ENCODE peak calls at places on chromosome X, in ten cellular contexts. One of them, this sample, is unnamed. For H3K36me3, the result is how much of the 10 kb centered on the place peaks cover.

GRCh38 chrX:47814853-47815252 is 21.8 kb upstream of the ZNF81 start:
- DNase-seq in upper lobe of right lung: no peak
- DNase-seq in endothelial cell of umbilical vein: no peak
- DNase-seq in MM.1S: no peak
- DNase-seq in heart right ventricle: no peak
- DNase-seq in tibial nerve: no peak
- DNase-seq in ovary: no peak
- DNase-seq in tibial artery: no peak
- DNase-seq in cardiac muscle cell: peak
- DNase-seq in esophagus squamous epithelium: no peak
- DNase-seq in this sample: no peak

GRCh38 chrX:131262200-131262599 is 26.9 kb downstream of the IGSF1 start:
- DNase-seq in upper lobe of right lung: no peak
- DNase-seq in endothelial cell of umbilical vein: no peak
- DNase-seq in MM.1S: no peak
- DNase-seq in heart right ventricle: no peak
- DNase-seq in tibial nerve: no peak
- DNase-seq in ovary: no peak
- DNase-seq in tibial artery: no peak
- DNase-seq in cardiac muscle cell: no peak
- DNase-seq in esophagus squamous epithelium: no peak
- DNase-seq in this sample: no peak

GRCh38 chrX:10615931-10616780 is 4.2 kb downstream of the MID1 start:
- DNase-seq in upper lobe of right lung: no peak
- DNase-seq in endothelial cell of umbilical vein: peak
- DNase-seq in MM.1S: no peak
- DNase-seq in heart right ventricle: peak
- DNase-seq in tibial nerve: peak
- DNase-seq in ovary: no peak
- DNase-seq in tibial artery: no peak
- DNase-seq in cardiac muscle cell: peak
- DNase-seq in esophagus squamous epithelium: no peak
- DNase-seq in this sample: peak

GRCh38 chrX:40314070-40314469 is 216.3 kb upstream of the BCOR start:
- DNase-seq in upper lobe of right lung: no peak
- DNase-seq in endothelial cell of umbilical vein: no peak
- DNase-seq in MM.1S: no peak
- DNase-seq in heart right ventricle: no peak
- DNase-seq in tibial nerve: no peak
- DNase-seq in ovary: no peak
- DNase-seq in tibial artery: no peak
- DNase-seq in cardiac muscle cell: peak
- DNase-seq in esophagus squamous epithelium: no peak
- DNase-seq in this sample: no peak

GRCh38 chrX:39487166-39488006 is 610.4 kb downstream of the BCOR start:
- DNase-seq in upper lobe of right lung: no peak
- DNase-seq in endothelial cell of umbilical vein: no peak
- DNase-seq in MM.1S: no peak
- DNase-seq in heart right ventricle: no peak
- DNase-seq in tibial nerve: no peak
- DNase-seq in ovary: no peak
- DNase-seq in tibial artery: no peak
- DNase-seq in cardiac muscle cell: no peak
- DNase-seq in esophagus squamous epithelium: no peak
- DNase-seq in this sample: no peak

GRCh38 chrX:70455366-70456202 is 10.9 kb downstream of the DLG3 start:
- DNase-seq in upper lobe of right lung: no peak
- DNase-seq in endothelial cell of umbilical vein: no peak
- DNase-seq in MM.1S: no peak
- DNase-seq in heart right ventricle: no peak
- DNase-seq in tibial nerve: no peak
- DNase-seq in ovary: no peak
- DNase-seq in tibial artery: no peak
- DNase-seq in cardiac muscle cell: no peak
- DNase-seq in esophagus squamous epithelium: no peak
- DNase-seq in this sample: no peak

GRCh38 chrX:20431486-20431885 is 164.8 kb upstream of the RPS6KA3 start:
- DNase-seq in upper lobe of right lung: no peak
- DNase-seq in endothelial cell of umbilical vein: no peak
- DNase-seq in MM.1S: no peak
- DNase-seq in heart right ventricle: no peak
- DNase-seq in tibial nerve: no peak
- DNase-seq in ovary: no peak
- DNase-seq in tibial artery: no peak
- DNase-seq in cardiac muscle cell: no peak
- DNase-seq in esophagus squamous epithelium: no peak
- DNase-seq in this sample: no peak

GRCh38 chrX:5916945-5917344 is 311.7 kb downstream of the NLGN4X start:
- DNase-seq in upper lobe of right lung: no peak
- DNase-seq in endothelial cell of umbilical vein: no peak
- DNase-seq in MM.1S: no peak
- DNase-seq in heart right ventricle: no peak
- DNase-seq in tibial nerve: no peak
- DNase-seq in ovary: no peak
- DNase-seq in tibial artery: no peak
- DNase-seq in cardiac muscle cell: no peak
- DNase-seq in esophagus squamous epithelium: no peak
- DNase-seq in this sample: no peak

GRCh38 chrX:8424941-8425340 is 39.7 kb upstream of the VCX3B start:
- DNase-seq in upper lobe of right lung: no peak
- DNase-seq in endothelial cell of umbilical vein: no peak
- DNase-seq in MM.1S: no peak
- DNase-seq in heart right ventricle: no peak
- DNase-seq in tibial nerve: no peak
- DNase-seq in ovary: no peak
- DNase-seq in tibial artery: no peak
- DNase-seq in cardiac muscle cell: no peak
- DNase-seq in esophagus squamous epithelium: no peak
- DNase-seq in this sample: no peak

GRCh38 chrX:40105016-40105790 is 7.4 kb upstream of the BCOR start:
- DNase-seq in upper lobe of right lung: peak
- DNase-seq in endothelial cell of umbilical vein: peak
- DNase-seq in MM.1S: peak
- DNase-seq in heart right ventricle: peak
- DNase-seq in tibial nerve: no peak
- DNase-seq in ovary: peak
- DNase-seq in tibial artery: peak
- DNase-seq in cardiac muscle cell: peak
- DNase-seq in esophagus squamous epithelium: no peak
- DNase-seq in this sample: no peak

GRCh38 chrX:104376937-104377336 is 122.2 kb upstream of the ESX1 start:
- DNase-seq in upper lobe of right lung: no peak
- DNase-seq in endothelial cell of umbilical vein: no peak
- DNase-seq in MM.1S: no peak
- DNase-seq in heart right ventricle: no peak
- DNase-seq in tibial nerve: no peak
- DNase-seq in ovary: no peak
- DNase-seq in tibial artery: no peak
- DNase-seq in cardiac muscle cell: no peak
- DNase-seq in esophagus squamous epithelium: no peak
- DNase-seq in this sample: no peak

GRCh38 chrX:16914058-16914457 is 32.4 kb upstream of the REPS2 start:
- DNase-seq in upper lobe of right lung: no peak
- DNase-seq in endothelial cell of umbilical vein: no peak
- DNase-seq in MM.1S: no peak
- DNase-seq in heart right ventricle: no peak
- DNase-seq in tibial nerve: no peak
- DNase-seq in ovary: no peak
- DNase-seq in tibial artery: no peak
- DNase-seq in cardiac muscle cell: peak
- DNase-seq in esophagus squamous epithelium: no peak
- DNase-seq in this sample: no peak

GRCh38 chrX:70322784-70323183 is 32.9 kb downstream of the KIF4A start:
- DNase-seq in upper lobe of right lung: no peak
- DNase-seq in endothelial cell of umbilical vein: peak
- DNase-seq in MM.1S: no peak
- DNase-seq in heart right ventricle: no peak
- DNase-seq in tibial nerve: no peak
- DNase-seq in ovary: no peak
- DNase-seq in tibial artery: no peak
- DNase-seq in cardiac muscle cell: no peak
- DNase-seq in esophagus squamous epithelium: no peak
- DNase-seq in this sample: no peak

GRCh38 chrX:143633530-143634372 is 2.1 kb downstream of the SLITRK4 start:
- DNase-seq in upper lobe of right lung: no peak
- DNase-seq in endothelial cell of umbilical vein: no peak
- DNase-seq in MM.1S: no peak
- DNase-seq in heart right ventricle: no peak
- DNase-seq in tibial nerve: no peak
- DNase-seq in ovary: no peak
- DNase-seq in tibial artery: no peak
- DNase-seq in cardiac muscle cell: peak
- DNase-seq in esophagus squamous epithelium: no peak
- DNase-seq in this sample: no peak

GRCh38 chrX:122087353-122087752 is 1039.9 kb downstream of the GLUD2 start:
- DNase-seq in upper lobe of right lung: no peak
- DNase-seq in endothelial cell of umbilical vein: no peak
- DNase-seq in MM.1S: no peak
- DNase-seq in heart right ventricle: no peak
- DNase-seq in tibial nerve: no peak
- DNase-seq in ovary: no peak
- DNase-seq in tibial artery: no peak
- DNase-seq in cardiac muscle cell: no peak
- DNase-seq in esophagus squamous epithelium: no peak
- DNase-seq in this sample: no peak

GRCh38 chrX:26651755-26652154 is 435.8 kb downstream of the MAGEB5 start:
- DNase-seq in upper lobe of right lung: no peak
- DNase-seq in endothelial cell of umbilical vein: no peak
- DNase-seq in MM.1S: peak
- DNase-seq in heart right ventricle: no peak
- DNase-seq in tibial nerve: no peak
- DNase-seq in ovary: no peak
- DNase-seq in tibial artery: no peak
- DNase-seq in cardiac muscle cell: no peak
- DNase-seq in esophagus squamous epithelium: no peak
- DNase-seq in this sample: no peak

GRCh38 chrX:26653050-26653449 is 437.1 kb downstream of the MAGEB5 start:
- DNase-seq in upper lobe of right lung: no peak
- DNase-seq in endothelial cell of umbilical vein: peak
- DNase-seq in MM.1S: no peak
- DNase-seq in heart right ventricle: no peak
- DNase-seq in tibial nerve: no peak
- DNase-seq in ovary: no peak
- DNase-seq in tibial artery: no peak
- DNase-seq in cardiac muscle cell: no peak
- DNase-seq in esophagus squamous epithelium: no peak
- DNase-seq in this sample: no peak

GRCh38 chrX:26649534-26649933 is 433.6 kb downstream of the MAGEB5 start:
- DNase-seq in upper lobe of right lung: no peak
- DNase-seq in endothelial cell of umbilical vein: no peak
- DNase-seq in MM.1S: peak
- DNase-seq in heart right ventricle: no peak
- DNase-seq in tibial nerve: no peak
- DNase-seq in ovary: no peak
- DNase-seq in tibial artery: no peak
- DNase-seq in cardiac muscle cell: peak
- DNase-seq in esophagus squamous epithelium: no peak
- DNase-seq in this sample: no peak
- TF ChIP-seq CTCF in upper lobe of right lung: peak
- TF ChIP-seq CTCF in endothelial cell of umbilical vein: peak
- TF ChIP-seq CTCF in MM.1S: peak
- TF ChIP-seq CTCF in heart right ventricle: peak
- TF ChIP-seq CTCF in tibial nerve: no peak
- TF ChIP-seq CTCF in ovary: no peak
- TF ChIP-seq CTCF in tibial artery: no peak
- TF ChIP-seq CTCF in cardiac muscle cell: peak
- TF ChIP-seq CTCF in esophagus squamous epithelium: no peak
- TF ChIP-seq CTCF in this sample: peak

GRCh38 chrX:153384390-153384789 is 16.8 kb downstream of the PNMA6E start:
- DNase-seq in upper lobe of right lung: no peak
- DNase-seq in endothelial cell of umbilical vein: no peak
- DNase-seq in MM.1S: no peak
- DNase-seq in heart right ventricle: no peak
- DNase-seq in tibial nerve: no peak
- DNase-seq in ovary: no peak
- DNase-seq in tibial artery: no peak
- DNase-seq in cardiac muscle cell: no peak
- DNase-seq in esophagus squamous epithelium: no peak
- DNase-seq in this sample: no peak
- H3K4me3 ChIP-seq in upper lobe of right lung: no peak
- H3K4me3 ChIP-seq in endothelial cell of umbilical vein: no peak
- H3K4me3 ChIP-seq in MM.1S: no peak
- H3K4me3 ChIP-seq in heart right ventricle: no peak
- H3K4me3 ChIP-seq in tibial nerve: no peak
- H3K4me3 ChIP-seq in ovary: no peak
- H3K4me3 ChIP-seq in tibial artery: no peak
- H3K4me3 ChIP-seq in cardiac muscle cell: no peak
- H3K4me3 ChIP-seq in esophagus squamous epithelium: no peak
- H3K4me3 ChIP-seq in this sample: no peak

GRCh38 chrX:53194308-53194707 is 30.7 kb downstream of the KDM5C start:
- DNase-seq in upper lobe of right lung: no peak
- DNase-seq in endothelial cell of umbilical vein: no peak
- DNase-seq in MM.1S: no peak
- DNase-seq in heart right ventricle: no peak
- DNase-seq in tibial nerve: no peak
- DNase-seq in ovary: no peak
- DNase-seq in tibial artery: no peak
- DNase-seq in cardiac muscle cell: no peak
- DNase-seq in esophagus squamous epithelium: no peak
- DNase-seq in this sample: no peak
- H3K36me3 ChIP-seq in upper lobe of right lung: half or more
- H3K36me3 ChIP-seq in endothelial cell of umbilical vein: under half
- H3K36me3 ChIP-seq in MM.1S: under half
- H3K36me3 ChIP-seq in heart right ventricle: under half
- H3K36me3 ChIP-seq in tibial nerve: half or more
- H3K36me3 ChIP-seq in ovary: under half
- H3K36me3 ChIP-seq in tibial artery: half or more
- H3K36me3 ChIP-seq in cardiac muscle cell: half or more
- H3K36me3 ChIP-seq in esophagus squamous epithelium: half or more
- H3K36me3 ChIP-seq in this sample: under half

GRCh38 chrX:24658421-24658820 is 11.3 kb upstream of the PCYT1B start:
- DNase-seq in upper lobe of right lung: no peak
- DNase-seq in endothelial cell of umbilical vein: no peak
- DNase-seq in MM.1S: no peak
- DNase-seq in heart right ventricle: no peak
- DNase-seq in tibial nerve: no peak
- DNase-seq in ovary: no peak
- DNase-seq in tibial artery: no peak
- DNase-seq in cardiac muscle cell: peak
- DNase-seq in esophagus squamous epithelium: no peak
- DNase-seq in this sample: no peak

GRCh38 chrX:24659106-24659505 is 12.0 kb upstream of the PCYT1B start:
- DNase-seq in upper lobe of right lung: no peak
- DNase-seq in endothelial cell of umbilical vein: no peak
- DNase-seq in MM.1S: no peak
- DNase-seq in heart right ventricle: no peak
- DNase-seq in tibial nerve: no peak
- DNase-seq in ovary: no peak
- DNase-seq in tibial artery: no peak
- DNase-seq in cardiac muscle cell: no peak
- DNase-seq in esophagus squamous epithelium: no peak
- DNase-seq in this sample: no peak

GRCh38 chrX:24659646-24660045 is 12.5 kb upstream of the PCYT1B start:
- DNase-seq in upper lobe of right lung: no peak
- DNase-seq in endothelial cell of umbilical vein: no peak
- DNase-seq in MM.1S: no peak
- DNase-seq in heart right ventricle: no peak
- DNase-seq in tibial nerve: no peak
- DNase-seq in ovary: no peak
- DNase-seq in tibial artery: no peak
- DNase-seq in cardiac muscle cell: no peak
- DNase-seq in esophagus squamous epithelium: no peak
- DNase-seq in this sample: no peak

GRCh38 chrX:24662344-24662743 is 15.2 kb upstream of the PCYT1B start:
- DNase-seq in upper lobe of right lung: no peak
- DNase-seq in endothelial cell of umbilical vein: no peak
- DNase-seq in MM.1S: no peak
- DNase-seq in heart right ventricle: no peak
- DNase-seq in tibial nerve: no peak
- DNase-seq in ovary: no peak
- DNase-seq in tibial artery: no peak
- DNase-seq in cardiac muscle cell: no peak
- DNase-seq in esophagus squamous epithelium: no peak
- DNase-seq in this sample: no peak

GRCh38 chrX:24661292-24661691 is 14.1 kb upstream of the PCYT1B start:
- DNase-seq in upper lobe of right lung: no peak
- DNase-seq in endothelial cell of umbilical vein: no peak
- DNase-seq in MM.1S: no peak
- DNase-seq in heart right ventricle: no peak
- DNase-seq in tibial nerve: no peak
- DNase-seq in ovary: no peak
- DNase-seq in tibial artery: no peak
- DNase-seq in cardiac muscle cell: no peak
- DNase-seq in esophagus squamous epithelium: no peak
- DNase-seq in this sample: no peak
- TF ChIP-seq CTCF in upper lobe of right lung: no peak
- TF ChIP-seq CTCF in endothelial cell of umbilical vein: no peak
- TF ChIP-seq CTCF in MM.1S: no peak
- TF ChIP-seq CTCF in heart right ventricle: no peak
- TF ChIP-seq CTCF in tibial nerve: no peak
- TF ChIP-seq CTCF in ovary: no peak
- TF ChIP-seq CTCF in tibial artery: no peak
- TF ChIP-seq CTCF in cardiac muscle cell: no peak
- TF ChIP-seq CTCF in esophagus squamous epithelium: no peak
- TF ChIP-seq CTCF in this sample: no peak